ENCODE peak calls at places on chromosomes 4 and X, in eight cellular contexts. Y is WTC11, D is mucosa of descending colon, F is Peyer's patch, O is mesothelial cell of epicardium, X is uterus, H is suprapubic skin, Q is AG04450. T is an unnamed sample.

GRCh38 chrX:8749697-8750096 is 17.8 kb upstream of the ANOS1 start:
- DNase-seq in Y (no peak), D (no peak), F (no peak), O (no peak), X (no peak), H (no peak), Q (no peak), T (no peak)

GRCh38 chrX:17990542-17990941 is 129.4 kb upstream of the RAI2 start:
- DNase-seq in Y (no peak), D (no peak), F (no peak), O (no peak), X (no peak), H (no peak), Q (no peak), T (peak; percentile 45)

GRCh38 chrX:134673123-134673522 is 14.9 kb upstream of the PLAC1 start:
- DNase-seq in Y (no peak), D (no peak), F (no peak), O (no peak), X (no peak), H (no peak), Q (no peak), T (no peak)

GRCh38 chrX:13428055-13428786 is 108.4 kb upstream of the ATXN3L start:
- DNase-seq in Y (peak; percentile 12), D (no peak), F (no peak), O (no peak), X (no peak), H (no peak), Q (peak; percentile 30), T (peak; percentile 96)

GRCh38 chr4:40688446-40689095 is 58.9 kb upstream of the RBM47 start:
- DNase-seq in Y (no peak), D (no peak), F (no peak), O (no peak), X (no peak), H (no peak), Q (no peak), T (no peak)

GRCh38 chr4:112766422-112766821 is 129.5 kb downstream of the LARP7 start:
- DNase-seq in Y (peak; percentile 40), D (no peak), F (no peak), O (no peak), X (no peak), H (no peak), Q (no peak), T (peak; percentile 36)

GRCh38 chr4:108834167-108834566 is 71.3 kb upstream of the ETNPPL start:
- DNase-seq in Y (no peak), D (no peak), F (no peak), O (no peak), X (no peak), H (no peak), Q (peak; percentile 32), T (peak; percentile 83)

GRCh38 chr4:113467581-113467980 is 294.0 kb downstream of the CAMK2D start:
- DNase-seq in Y (no peak), D (no peak), F (no peak), O (no peak), X (no peak), H (no peak), Q (no peak), T (peak; percentile 87)

GRCh38 chr4:140756292-140757219 is at the start of gene TBC1D9:
- DNase-seq in Y (peak; percentile 82), D (peak; percentile 82), F (peak; percentile 88), O (peak; percentile 24), X (peak; percentile 68), H (peak; percentile 89), Q (no peak), T (peak; percentile 92)

GRCh38 chr4:44652002-44652401 is 577 bp upstream of the YIPF7 start:
- DNase-seq in Y (no peak), D (no peak), F (no peak), O (no peak), X (no peak), H (no peak), Q (no peak), T (no peak)

GRCh38 chrX:101619336-101619735 is 1.5 kb upstream of the ARMCX6 start:
- DNase-seq in Y (peak; percentile 31), D (no peak), F (no peak), O (no peak), X (no peak), H (no peak), Q (no peak), T (peak; percentile 1)

GRCh38 chrX:132807411-132808030 is 150.9 kb downstream of the HS6ST2 start:
- DNase-seq in Y (no peak), D (no peak), F (no peak), O (no peak), X (no peak), H (no peak), Q (no peak), T (no peak)

GRCh38 chrX:46819136-46819535 is 17.7 kb upstream of the RP2 start:
- DNase-seq in Y (no peak), D (no peak), F (no peak), O (no peak), X (no peak), H (no peak), Q (no peak), T (no peak)

GRCh38 chr4:53497446-53498069 is 93.7 kb downstream of the LNX1 start:
- DNase-seq in Y (peak; percentile 20), D (no peak), F (no peak), O (no peak), X (peak; percentile 48), H (peak; percentile 71), Q (no peak), T (no peak)

GRCh38 chrX:69988955-69989394 is 60.8 kb downstream of the AWAT2 start:
- DNase-seq in Y (no peak), D (no peak), F (no peak), O (no peak), X (no peak), H (no peak), Q (no peak), T (peak; percentile 59)

GRCh38 chr4:53541577-53542206 is 49.6 kb downstream of the LNX1 start:
- DNase-seq in Y (no peak), D (no peak), F (no peak), O (no peak), X (peak; percentile 19), H (no peak), Q (peak; percentile 68), T (peak; percentile 58)

GRCh38 chrX:135170877-135171519 is at the start of gene CT55:
- DNase-seq in Y (peak; percentile 14), D (no peak), F (no peak), O (no peak), X (no peak), H (no peak), Q (no peak), T (no peak)

GRCh38 chr4:24729041-24729730 is 66.2 kb upstream of the SOD3 start:
- DNase-seq in Y (no peak), D (no peak), F (no peak), O (no peak), X (no peak), H (no peak), Q (no peak), T (no peak)

GRCh38 chrX:45824471-45824870 is 623.8 kb upstream of the DIPK2B start:
- DNase-seq in Y (peak; percentile 31), D (no peak), F (no peak), O (no peak), X (peak; percentile 61), H (no peak), Q (peak; percentile 81), T (peak; percentile 95)

GRCh38 chr4:182286035-182286434 is 42.8 kb downstream of the TENM3 start:
- DNase-seq in Y (no peak), D (no peak), F (no peak), O (no peak), X (no peak), H (no peak), Q (no peak), T (no peak)

GRCh38 chr4:30802622-30803323 is 82.6 kb downstream of the PCDH7 start:
- DNase-seq in Y (no peak), D (no peak), F (no peak), O (no peak), X (no peak), H (no peak), Q (no peak), T (peak; percentile 62)
- TF ChIP-seq CTCF in Y (no peak), D (no peak), F (no peak), O (no peak), X (no peak), H (no peak), Q (no peak), T (no peak)

GRCh38 chrX:149903889-149904748 is 23.1 kb downstream of the MAGEA8 start:
- DNase-seq in Y (no peak), D (no peak), F (no peak), O (no peak), X (no peak), H (no peak), Q (no peak), T (peak; percentile 10)
- TF ChIP-seq CTCF in Y (no peak), D (no peak), F (no peak), O (no peak), X (no peak), H (no peak), Q (peak; percentile 37), T (no peak)

DNA sequence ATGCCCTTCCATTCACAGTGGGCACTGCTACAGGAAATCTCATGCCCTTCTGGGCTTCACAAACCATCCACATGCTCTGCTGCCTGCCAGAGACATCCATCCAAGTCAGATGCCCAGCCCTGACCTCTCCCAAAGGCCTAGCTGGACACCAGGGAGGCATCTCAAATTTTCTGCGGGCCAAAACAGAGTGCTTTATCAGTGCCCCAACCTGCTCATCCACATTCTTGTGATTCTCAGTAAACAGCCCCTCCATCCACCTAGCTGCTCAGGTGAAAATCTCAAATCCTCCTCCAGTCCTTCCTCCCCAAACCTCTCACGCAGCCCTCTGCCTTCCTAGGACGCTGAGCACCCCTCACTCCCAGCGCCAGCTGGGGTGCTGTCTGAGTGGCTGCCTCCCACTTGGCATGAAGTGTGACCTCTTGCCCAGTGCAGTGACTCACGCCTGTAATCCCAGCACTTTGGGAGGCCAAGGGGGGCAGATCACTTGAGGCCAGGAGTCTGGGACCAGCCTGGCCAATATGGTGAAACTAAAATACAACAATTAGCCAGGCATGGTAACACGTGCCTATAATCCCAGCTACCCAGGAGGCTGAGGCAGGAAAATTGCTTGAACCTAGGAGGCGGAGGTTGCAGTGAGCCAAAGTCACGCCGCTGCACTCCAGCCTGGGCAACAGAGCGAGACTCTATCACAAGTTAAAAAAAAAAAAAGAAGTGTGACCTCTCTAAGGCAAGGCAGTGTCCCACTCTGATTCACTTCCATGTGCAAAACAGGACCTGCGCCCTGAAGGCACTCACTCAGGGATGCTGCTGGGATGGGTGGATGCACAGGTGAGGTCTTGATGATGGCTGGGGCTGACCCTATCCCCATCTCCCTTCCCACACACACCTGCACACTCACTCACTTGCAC is 1.7 kb upstream of the AFAP1 start:
- DNase-seq in Y (no peak), D (no peak), F (no peak), O (no peak), X (peak; percentile 15), H (no peak), Q (no peak), T (peak; percentile 43)
- TF ChIP-seq CTCF in Y (no peak), D (no peak), F (no peak), O (no peak), X (no peak), H (no peak), Q (no peak), T (no peak)

DNA sequence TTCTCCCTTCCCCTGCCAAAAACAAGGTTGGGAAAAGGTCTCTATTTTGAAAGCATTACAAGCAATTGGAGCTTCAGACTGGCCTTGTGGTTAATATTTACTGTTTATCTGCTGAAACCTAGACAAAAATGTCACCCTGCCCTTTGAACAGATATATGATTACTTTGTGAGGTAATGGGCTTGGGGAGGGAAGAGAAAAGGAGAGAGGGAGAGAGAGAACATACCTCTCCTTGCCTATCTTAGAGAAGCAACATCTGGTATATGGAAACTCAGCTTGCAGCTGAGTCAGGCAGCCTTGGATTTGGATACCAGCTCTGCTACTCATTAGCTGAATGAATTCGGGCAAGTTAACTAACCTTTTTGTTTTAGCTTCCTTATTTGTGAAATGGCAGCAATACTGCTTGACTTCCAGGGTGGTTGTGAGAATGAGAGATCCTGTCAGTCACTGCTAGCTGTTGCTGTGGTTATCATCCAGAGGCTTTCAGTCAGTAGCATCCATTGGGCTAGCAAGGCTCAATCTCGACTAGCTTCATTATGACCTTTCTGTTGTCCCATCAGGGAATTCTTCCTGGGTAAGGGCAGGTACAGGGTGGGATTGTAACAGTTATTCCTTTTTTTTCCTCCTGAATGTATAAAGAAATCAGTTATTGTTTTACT is 41.1 kb downstream of the ZFX start:
- DNase-seq in Y (no peak), D (no peak), F (no peak), O (no peak), X (no peak), H (no peak), Q (peak; percentile 24), T (no peak)
- TF ChIP-seq CTCF in Y (no peak), D (no peak), F (no peak), O (no peak), X (no peak), H (no peak), Q (no peak), T (no peak)